ENCODE peak calls at places on chromosomes 16 and 17, in eight cellular contexts. J is heart left ventricle; M is neuronal stem cell; T is left ventricle myocardium inferior; N is ovary; O is tibial nerve; X is effector memory CD4-positive, alpha-beta T cell; R is GM23248. Q is an unnamed sample. For H3K9me3, H3K36me3 and H3K27me3, the result is how much of the 10 kb centered on the place peaks cover.

GRCh38 chr17:17188586-17188985 is 17.5 kb downstream of the PLD6 start:
- DNase-seq in X (no peak), T (no peak), N (no peak), J (no peak), O (no peak), M (no peak), R (no peak), Q (no peak)

GRCh38 chr16:81686391-81687182 is 92.5 kb upstream of the PLCG2 start:
- DNase-seq in J (no peak), X (no peak), R (no peak), O (no peak), M (no peak), N (no peak), T (no peak), Q (no peak)

GRCh38 chr17:75854111-75854748 is 905 bp downstream of the WBP2 start:
- DNase-seq in O (no peak), M (no peak), N (no peak), X (no peak), R (peak), J (no peak), T (no peak), Q (no peak)

GRCh38 chr16:24996301-24996700 is 18.9 kb downstream of the ARHGAP17 start:
- DNase-seq in R (no peak), J (no peak), X (no peak), T (no peak), M (no peak), O (no peak), N (no peak), Q (no peak)

GRCh38 chr17:17425591-17425990 is 51.2 kb upstream of the MED9 start:
- DNase-seq in M (no peak), O (no peak), J (peak), T (no peak), R (peak), X (no peak), N (no peak), Q (no peak)

GRCh38 chr17:17216236-17216635 is 10.1 kb upstream of the PLD6 start:
- DNase-seq in R (no peak), O (no peak), J (no peak), N (no peak), X (no peak), T (no peak), M (no peak), Q (no peak)

GRCh38 chr17:11900103-11900502 is 97.2 kb downstream of the ZNF18 start:
- DNase-seq in X (no peak), R (no peak), J (peak), O (no peak), M (no peak), N (no peak), T (peak), Q (no peak)

GRCh38 chr16:8853150-8853549 is 15.7 kb downstream of the CARHSP1 start:
- DNase-seq in R (no peak), X (no peak), T (no peak), O (no peak), N (no peak), M (no peak), J (no peak), Q (no peak)

GRCh38 chr17:70859829-70860228 is 690.5 kb downstream of the KCNJ2 start:
- DNase-seq in N (no peak), R (no peak), M (no peak), O (no peak), T (no peak), J (no peak), X (no peak), Q (no peak)
- H3K9me3 ChIP-seq in N (under half), R (under half), M (under half), O (under half), T (under half), J (under half), X (under half), Q (under half)

DNA sequence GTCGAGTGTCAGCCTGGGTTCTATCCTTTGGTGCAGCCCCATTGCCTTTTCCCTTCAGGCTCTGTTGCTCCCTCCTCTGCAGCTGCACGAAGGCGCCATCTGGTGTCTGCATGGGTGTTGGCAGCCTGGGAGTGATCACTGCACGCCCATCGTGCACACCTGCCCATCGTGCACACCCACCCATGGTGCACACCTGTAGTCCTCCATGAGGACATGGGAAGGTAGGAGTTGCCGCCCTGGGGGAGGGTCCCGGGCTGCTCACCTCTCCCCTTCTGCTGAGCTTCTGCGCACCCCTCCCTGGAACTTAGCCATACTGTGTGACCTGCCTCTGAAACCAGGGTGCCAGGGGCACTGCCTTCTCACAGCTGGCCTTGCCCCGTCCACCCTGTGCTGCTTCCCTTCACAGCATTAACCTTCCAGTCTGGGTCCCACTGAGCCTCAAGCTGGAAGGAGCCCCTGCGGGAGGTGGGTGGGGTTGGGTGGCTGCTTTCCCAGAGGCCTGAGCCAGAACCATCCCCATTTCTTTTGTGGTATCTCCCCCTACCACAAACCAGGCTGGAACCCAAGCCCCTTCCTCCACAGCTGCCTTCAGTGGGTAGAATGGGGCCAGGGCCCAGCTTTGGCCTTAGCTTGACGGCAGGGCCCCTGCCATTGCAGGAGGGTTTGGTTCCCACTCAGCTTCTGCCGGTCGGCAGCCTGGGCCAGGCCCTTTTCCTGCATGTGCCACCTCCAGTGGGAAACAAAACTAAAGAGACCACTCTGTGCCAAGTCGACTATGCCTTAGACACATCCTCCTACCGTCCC is 2.9 kb downstream of the CTRL start:
- DNase-seq in O (peak), J (peak), N (peak), X (peak), M (peak), T (peak), R (peak), Q (peak)
- H3K36me3 ChIP-seq in O (under half), J (under half), N (under half), X (under half), M (under half), T (under half), R (under half), Q (under half)

DNA sequence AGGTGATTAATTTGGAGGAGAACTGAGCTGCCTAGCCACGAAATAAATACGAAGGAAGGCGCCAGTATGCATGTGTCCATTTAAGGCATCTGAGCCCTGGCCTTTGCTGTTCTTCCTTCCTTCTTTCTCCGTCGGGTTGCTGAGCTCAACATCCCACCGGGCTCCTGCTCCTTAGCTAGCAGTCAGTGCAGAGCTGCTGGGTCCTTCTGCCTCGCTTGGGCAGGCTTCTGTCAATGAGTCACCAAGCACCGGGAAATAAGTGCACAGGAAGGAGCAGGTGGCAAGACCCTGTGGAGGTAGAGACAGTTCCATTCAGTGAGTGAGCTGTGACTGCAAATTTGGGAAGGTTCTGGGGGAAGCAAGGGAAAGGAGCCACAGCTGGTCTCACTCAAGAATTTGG is 120.7 kb downstream of the CCDC182 start:
- DNase-seq in J (peak), X (no peak), O (no peak), M (no peak), T (no peak), N (no peak), R (no peak), Q (peak)
- H3K27me3 ChIP-seq in J (under half), X (under half), O (under half), M (under half), T (under half), N (under half), R (under half), Q (under half)

GRCh38 chr16:35733278-35733965 is 2274.0 kb downstream of the TP53TG3F start:
- DNase-seq in R (no peak), M (no peak), X (no peak), J (no peak), O (no peak), N (no peak), T (no peak), Q (no peak)
- H3K9me3 ChIP-seq in R (under half), M (under half), X (under half), J (under half), O (under half), N (under half), T (under half), Q (under half)

GRCh38 chr17:72588561-72588960 is 467.7 kb downstream of the SOX9 start:
- DNase-seq in T (no peak), N (no peak), M (no peak), J (no peak), O (no peak), X (no peak), R (no peak), Q (no peak)

GRCh38 chr17:72587156-72587555 is 466.3 kb downstream of the SOX9 start:
- DNase-seq in N (no peak), X (no peak), R (peak), T (no peak), O (no peak), M (no peak), J (no peak), Q (no peak)

GRCh38 chr17:72587773-72588511 is 467.1 kb downstream of the SOX9 start:
- DNase-seq in M (no peak), R (no peak), N (no peak), O (no peak), J (no peak), T (no peak), X (no peak), Q (no peak)

GRCh38 chr17:72590382-72590781 is 469.6 kb downstream of the SOX9 start:
- DNase-seq in O (no peak), R (peak), M (no peak), X (no peak), T (no peak), N (no peak), J (no peak), Q (no peak)

DNA sequence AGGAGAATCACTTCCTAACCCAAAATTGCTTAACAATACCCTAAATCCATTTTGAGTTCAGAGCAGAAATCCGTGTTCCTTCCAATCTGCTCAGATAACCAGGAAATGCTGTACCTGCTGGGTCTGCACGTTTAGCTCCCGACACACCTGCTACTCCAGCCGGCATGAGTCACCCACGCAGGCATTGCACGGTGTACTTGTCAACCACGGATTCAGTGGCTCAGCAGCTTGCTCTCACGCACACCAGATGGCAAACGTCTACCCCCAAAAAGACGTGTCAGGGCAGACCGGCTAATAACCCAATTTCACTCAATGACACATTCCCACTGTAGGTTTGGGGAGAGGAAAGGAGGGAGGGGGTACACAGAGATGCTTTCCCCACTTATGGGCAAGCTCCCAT is 468.1 kb downstream of the SOX9 start:
- DNase-seq in O (no peak), J (no peak), T (no peak), N (no peak), M (no peak), R (no peak), X (no peak), Q (no peak)
- H3K36me3 ChIP-seq in O (under half), J (under half), T (under half), N (under half), M (under half), R (under half), X (under half), Q (under half)

GRCh38 chr16:57567691-57568090 is 25.2 kb downstream of the ADGRG5 start:
- DNase-seq in O (no peak), J (no peak), R (no peak), T (no peak), N (no peak), M (no peak), X (no peak), Q (peak)
- H3K27me3 ChIP-seq in O (under half), J (under half), R (under half), T (half or more), N (under half), M (under half), X (under half), Q (under half)

GRCh38 chr17:43978078-43978477 is 24.3 kb upstream of the PYY start:
- DNase-seq in N (no peak), M (no peak), R (no peak), X (no peak), J (no peak), O (no peak), T (no peak), Q (no peak)

GRCh38 chr17:43979671-43980070 is 24.8 kb upstream of the NAGS start:
- DNase-seq in J (no peak), T (no peak), X (no peak), R (no peak), N (no peak), M (no peak), O (no peak), Q (no peak)

GRCh38 chr17:43976956-43977837 is 23.5 kb upstream of the PYY start:
- DNase-seq in N (no peak), X (no peak), R (no peak), M (no peak), T (no peak), O (no peak), J (no peak), Q (no peak)

GRCh38 chr17:43975898-43976297 is 22.2 kb upstream of the PYY start:
- DNase-seq in O (no peak), X (no peak), J (no peak), R (no peak), N (no peak), T (no peak), M (no peak), Q (no peak)

DNA sequence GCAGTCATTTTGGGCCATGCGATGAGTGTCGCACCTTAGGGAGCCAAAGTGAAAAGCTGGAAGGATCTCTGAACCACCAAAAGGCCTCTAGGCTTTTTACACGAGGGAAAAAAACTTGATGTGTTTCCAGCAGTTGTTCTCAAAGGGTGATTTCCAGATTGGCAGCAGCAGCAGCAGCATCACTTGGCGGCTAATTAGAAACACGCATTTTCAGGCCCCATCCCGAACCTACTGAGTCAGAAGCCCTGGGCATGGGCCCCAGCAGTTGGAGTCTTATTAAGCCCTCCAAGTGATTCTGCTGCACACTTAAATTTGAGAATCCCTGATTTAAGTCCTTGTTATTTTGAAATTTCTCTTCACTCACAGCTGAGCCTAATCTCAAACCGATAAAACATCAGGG is 25.3 kb upstream of the PYY start:
- DNase-seq in T (no peak), M (no peak), J (no peak), N (no peak), R (peak), X (no peak), O (no peak), Q (no peak)
- H3K9me3 ChIP-seq in T (under half), M (under half), J (under half), N (under half), R (under half), X (under half), O (under half), Q (under half)

DNA sequence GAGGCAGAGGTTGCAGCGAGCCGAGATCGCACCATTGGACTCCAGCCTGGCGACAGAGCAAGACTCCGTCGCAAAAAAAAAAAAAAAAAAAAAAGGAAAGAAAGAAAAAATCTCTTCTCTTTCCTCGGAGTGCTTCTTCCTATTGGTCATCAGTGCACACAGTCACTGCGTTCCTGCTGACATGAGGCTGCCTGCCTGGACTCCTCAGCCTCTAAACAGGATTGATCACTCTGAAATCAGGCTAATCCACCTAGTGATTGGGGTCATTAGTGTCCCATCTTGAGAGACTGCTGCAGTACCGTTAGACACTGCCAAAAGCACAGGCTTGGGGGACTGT is 30.8 kb downstream of the PLCD3 start:
- DNase-seq in T (no peak), N (no peak), R (peak), J (no peak), O (no peak), M (no peak), X (no peak), Q (no peak)
- H3K36me3 ChIP-seq in T (half or more), N (under half), R (under half), J (half or more), O (half or more), M (half or more), X (half or more), Q (under half)

DNA sequence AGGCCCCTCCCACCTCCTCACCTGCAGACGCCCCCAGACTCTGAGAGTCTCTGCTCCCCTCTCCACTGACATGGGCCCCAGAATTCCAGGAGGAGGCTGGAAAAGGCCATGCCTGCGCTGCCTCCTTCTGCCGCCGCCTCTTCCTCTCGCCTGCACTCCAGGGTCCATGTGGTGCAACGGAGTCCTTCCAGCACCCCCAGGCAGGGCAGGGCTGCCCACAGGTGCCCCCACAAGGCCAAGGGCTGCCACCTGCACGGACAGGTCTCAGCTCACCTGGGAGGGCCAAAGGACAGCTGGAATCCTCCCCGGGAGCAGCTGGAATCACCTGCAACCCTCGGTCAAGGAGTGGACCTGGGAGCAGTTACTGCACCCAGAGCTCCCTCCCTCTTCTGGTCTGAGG is 194.9 kb downstream of the RBFOX3 start:
- DNase-seq in N (no peak), X (no peak), J (no peak), O (no peak), M (no peak), R (no peak), T (no peak), Q (no peak)
- H3K27me3 ChIP-seq in N (under half), X (under half), J (under half), O (under half), M (under half), R (under half), T (half or more), Q (under half)

GRCh38 chr16:3444032-3444388 is 530 bp downstream of the NAA60 start:
- DNase-seq in X (peak), M (no peak), R (peak), T (no peak), J (no peak), N (no peak), O (no peak), Q (no peak)
- H3K9me3 ChIP-seq in X (under half), M (under half), R (under half), T (under half), J (under half), N (under half), O (under half), Q (under half)

Q was measured in aorta.